ENCODE peak calls at places on chromosome 22, in ten cellular contexts. L is OCI-LY7, K is thoracic aorta, S is cardiac muscle cell, X is AG04449, C is left lung, P is mammary epithelial cell, G is transverse colon, B is mucosa of descending colon, A is IMR-90. W is an unnamed sample.

GRCh38 chr22:49404576-49405199 is 423.0 kb downstream of the BRD1 start:
- DNase-seq in L (no peak), K (no peak), S (peak), X (no peak), C (no peak), P (no peak), G (no peak), B (peak), A (no peak), W (no peak)

GRCh38 chr22:50530280-50530856 is 556 bp upstream of the TYMP start:
- DNase-seq in L (peak), K (no peak), S (no peak), X (no peak), C (peak), P (no peak), G (peak), B (peak), A (peak), W (peak)

GRCh38 chr22:44452531-44453420 is 45.3 kb downstream of the RTL6 start:
- DNase-seq in L (no peak), K (no peak), S (no peak), X (no peak), C (no peak), P (no peak), G (no peak), B (no peak), A (no peak), W (no peak)

GRCh38 chr22:40791241-40791640 is 27.9 kb downstream of the SLC25A17 start:
- DNase-seq in L (no peak), K (no peak), S (no peak), X (no peak), C (no peak), P (no peak), G (no peak), B (no peak), A (no peak), W (peak)

GRCh38 chr22:34622602-34623001 is 443.4 kb upstream of the ISX start:
- DNase-seq in L (no peak), K (no peak), S (no peak), X (no peak), C (no peak), P (no peak), G (no peak), B (no peak), A (no peak), W (no peak)

GRCh38 chr22:45242778-45243191 is 2.1 kb upstream of the KIAA0930 start:
- DNase-seq in L (no peak), K (no peak), S (no peak), X (no peak), C (no peak), P (no peak), G (peak), B (peak), A (no peak), W (no peak)

GRCh38 chr22:49208768-49209252 is 618.9 kb downstream of the BRD1 start:
- DNase-seq in L (peak), K (no peak), S (peak), X (no peak), C (peak), P (no peak), G (no peak), B (no peak), A (no peak), W (no peak)

GRCh38 chr22:50641696-50642607 is 14.0 kb upstream of the ARSA start:
- DNase-seq in L (peak), K (no peak), S (peak), X (no peak), C (no peak), P (no peak), G (no peak), B (no peak), A (peak), W (peak)

GRCh38 chr22:27718186-27719032 is 83.1 kb downstream of the MN1 start:
- DNase-seq in L (no peak), K (peak), S (peak), X (peak), C (peak), P (peak), G (peak), B (peak), A (peak), W (peak)

GRCh38 chr22:50734343-50734771 is 3.6 kb upstream of the ACR start:
- DNase-seq in L (no peak), K (no peak), S (no peak), X (no peak), C (no peak), P (no peak), G (no peak), B (peak), A (no peak), W (no peak)

GRCh38 chr22:42967933-42968332 is 47.0 kb downstream of the PACSIN2 start:
- DNase-seq in L (no peak), K (no peak), S (no peak), X (no peak), C (peak), P (no peak), G (peak), B (peak), A (no peak), W (no peak)

GRCh38 chr22:24417901-24418641 is 9.3 kb upstream of the ADORA2A start:
- DNase-seq in L (no peak), K (no peak), S (no peak), X (no peak), C (peak), P (no peak), G (no peak), B (peak), A (peak), W (no peak)
- H3K4me3 ChIP-seq in L (no peak), K (no peak), S (no peak), X (no peak), C (no peak), P (no peak), G (no peak), B (no peak), A (no peak), W (no peak)

GRCh38 chr22:23384451-23384850 is 195.6 kb downstream of the IGLL1 start:
- DNase-seq in L (no peak), K (no peak), S (no peak), X (no peak), C (peak), P (no peak), G (no peak), B (no peak), A (no peak), W (no peak)
- TF ChIP-seq CTCF in L (no peak), K (no peak), S (no peak), X (no peak), C (no peak), P (no peak), G (no peak), B (no peak), A (no peak), W (no peak)

GRCh38 chr22:31288496-31289235 is 3.6 kb downstream of the PIK3IP1 start:
- DNase-seq in L (peak), K (no peak), S (peak), X (no peak), C (no peak), P (no peak), G (no peak), B (peak), A (no peak), W (peak)

GRCh38 chr22:31287818-31288495 is 4.3 kb downstream of the PIK3IP1 start:
- DNase-seq in L (peak), K (no peak), S (no peak), X (no peak), C (no peak), P (no peak), G (no peak), B (peak), A (no peak), W (no peak)

GRCh38 chr22:31291403-31291715 is 929 bp downstream of the PIK3IP1 start:
- DNase-seq in L (no peak), K (no peak), S (no peak), X (no peak), C (no peak), P (no peak), G (no peak), B (no peak), A (no peak), W (peak)

GRCh38 chr22:31290494-31291402 is 1.5 kb downstream of the PIK3IP1 start:
- DNase-seq in L (peak), K (peak), S (peak), X (no peak), C (peak), P (peak), G (peak), B (peak), A (peak), W (peak)

GRCh38 chr22:31289335-31289734 is 3.0 kb downstream of the PIK3IP1 start:
- DNase-seq in L (peak), K (no peak), S (no peak), X (no peak), C (no peak), P (no peak), G (peak), B (peak), A (no peak), W (no peak)
- H3K4me3 ChIP-seq in L (peak), K (peak), S (no peak), X (no peak), C (no peak), P (no peak), G (peak), B (no peak), A (no peak), W (no peak)

GRCh38 chr22:18035740-18036139 is 11.4 kb upstream of the MICAL3 start:
- DNase-seq in L (no peak), K (no peak), S (peak), X (no peak), C (no peak), P (peak), G (peak), B (peak), A (peak), W (peak)

GRCh38 chr22:18031670-18032454 is 7.5 kb upstream of the MICAL3 start:
- DNase-seq in L (no peak), K (no peak), S (no peak), X (peak), C (no peak), P (peak), G (no peak), B (no peak), A (peak), W (peak)

GRCh38 chr22:18033204-18033998 is 9.0 kb upstream of the MICAL3 start:
- DNase-seq in L (no peak), K (no peak), S (no peak), X (no peak), C (no peak), P (no peak), G (no peak), B (no peak), A (peak), W (peak)

GRCh38 chr22:18032455-18033101 is 8.2 kb upstream of the MICAL3 start:
- DNase-seq in L (no peak), K (no peak), S (no peak), X (no peak), C (no peak), P (peak), G (no peak), B (no peak), A (peak), W (no peak)

GRCh38 chr22:18034076-18034475 is 9.7 kb upstream of the MICAL3 start:
- DNase-seq in L (no peak), K (no peak), S (no peak), X (no peak), C (no peak), P (no peak), G (no peak), B (no peak), A (no peak), W (no peak)
- TF ChIP-seq CTCF in L (no peak), K (no peak), S (no peak), X (no peak), C (no peak), P (no peak), G (no peak), B (no peak), A (no peak), W (no peak)

GRCh38 chr22:23877566-23877965 is 16.6 kb upstream of the MIF start:
- DNase-seq in L (no peak), K (no peak), S (no peak), X (no peak), C (no peak), P (no peak), G (no peak), B (no peak), A (no peak), W (no peak)

GRCh38 chr22:23875801-23876200 is 18.1 kb downstream of the SLC2A11 start:
- DNase-seq in L (no peak), K (no peak), S (no peak), X (no peak), C (no peak), P (no peak), G (no peak), B (no peak), A (no peak), W (no peak)

GRCh38 chr22:23882370-23882769 is 11.8 kb upstream of the MIF start:
- DNase-seq in L (no peak), K (no peak), S (no peak), X (no peak), C (no peak), P (no peak), G (no peak), B (no peak), A (no peak), W (no peak)

GRCh38 chr22:23874871-23875270 is 17.2 kb downstream of the SLC2A11 start:
- DNase-seq in L (no peak), K (no peak), S (no peak), X (no peak), C (no peak), P (no peak), G (no peak), B (no peak), A (no peak), W (no peak)

DNA sequence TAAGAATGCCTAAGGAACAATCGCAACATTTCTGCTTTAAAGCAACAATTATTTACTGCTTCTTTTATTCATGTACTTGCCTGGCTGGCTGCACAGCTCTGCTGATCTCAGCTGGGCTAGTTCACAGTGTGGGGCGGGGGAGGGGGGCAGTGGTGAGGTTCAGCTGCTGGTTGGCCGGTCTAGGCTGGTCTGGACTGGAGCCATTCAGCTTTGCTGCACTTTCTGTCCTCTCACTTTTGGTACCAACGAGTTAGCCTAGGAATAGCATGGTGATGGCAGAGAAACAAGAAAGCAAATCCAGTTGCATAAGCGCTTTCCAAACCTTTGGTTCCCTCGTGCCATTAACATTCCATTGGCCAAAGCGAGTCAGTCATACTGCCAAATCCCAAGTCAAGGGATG is 16.0 kb upstream of the MIF start:
- DNase-seq in L (no peak), K (no peak), S (no peak), X (no peak), C (no peak), P (no peak), G (no peak), B (no peak), A (no peak), W (no peak)
- H3K4me3 ChIP-seq in L (no peak), K (no peak), S (no peak), X (no peak), C (no peak), P (no peak), G (no peak), B (no peak), A (no peak), W (no peak)

DNA sequence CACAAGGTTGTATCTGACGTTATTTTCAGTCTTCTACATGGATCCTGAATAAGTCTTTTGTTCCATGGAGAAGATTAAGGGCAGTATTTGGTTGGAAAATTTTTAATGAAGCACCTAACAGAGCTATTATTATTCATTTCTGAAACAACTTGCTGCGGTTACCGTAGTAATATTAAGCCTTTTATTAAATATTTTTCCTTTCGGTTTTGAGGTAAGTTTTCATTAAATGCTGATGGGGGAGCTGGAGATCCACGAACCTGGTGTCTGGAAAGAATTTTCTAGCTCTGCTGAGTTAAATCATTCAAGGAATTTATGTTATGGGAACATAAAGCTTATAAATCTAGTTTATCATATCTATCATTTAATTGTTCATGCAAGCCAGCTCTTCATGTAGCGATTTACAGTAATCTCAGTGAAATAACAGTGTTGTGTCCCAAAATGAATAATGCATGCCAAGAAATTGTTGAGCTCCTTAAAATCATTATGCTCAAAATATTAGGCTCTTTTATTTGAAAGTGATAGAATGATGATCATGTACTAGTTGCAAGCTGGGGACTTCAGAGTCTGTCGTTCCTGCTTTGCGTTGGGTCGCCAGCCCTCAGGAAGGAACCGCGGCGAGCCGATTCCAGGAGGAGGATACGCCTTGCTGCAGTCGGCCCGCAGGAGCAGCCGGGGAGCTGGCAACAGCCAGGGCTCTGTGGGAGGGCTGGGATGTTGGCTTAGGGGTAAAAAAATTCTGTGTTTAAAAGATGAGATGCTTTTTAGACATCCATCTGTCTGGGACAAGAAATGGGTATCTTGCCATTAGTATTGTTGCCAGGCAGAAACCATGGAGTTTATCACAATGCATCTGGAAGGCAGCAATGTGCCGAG is 83.1 kb downstream of the TBC1D22A start:
- DNase-seq in L (no peak), K (no peak), S (no peak), X (no peak), C (no peak), P (no peak), G (no peak), B (no peak), A (peak), W (peak)
- TF ChIP-seq CTCF in L (peak), K (no peak), S (peak), X (peak), C (no peak), P (peak), G (no peak), B (no peak), A (peak), W (peak)

DNA sequence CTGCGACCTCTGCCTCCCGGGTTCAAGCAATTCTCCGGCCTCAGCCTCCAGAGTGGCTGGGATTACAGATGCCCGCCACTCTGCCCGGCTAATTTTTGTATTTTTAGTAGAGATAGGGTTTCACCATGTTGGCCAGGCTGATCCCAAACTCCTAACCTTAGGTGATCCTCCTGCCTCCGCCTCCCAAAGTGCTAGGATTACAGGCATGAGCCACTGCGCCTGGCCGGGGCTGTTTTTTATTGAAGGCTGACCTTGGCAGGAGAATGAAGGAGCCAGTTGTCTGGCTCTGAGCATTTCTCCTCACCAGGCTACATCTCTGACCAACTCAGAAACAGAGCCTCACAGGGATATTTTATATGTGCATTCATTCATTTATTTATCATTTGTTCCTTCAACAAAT is 2.3 kb downstream of the KIAA1671 start:
- DNase-seq in L (no peak), K (no peak), S (no peak), X (no peak), C (no peak), P (no peak), G (no peak), B (no peak), A (no peak), W (no peak)
- H3K4me3 ChIP-seq in L (no peak), K (no peak), S (no peak), X (no peak), C (no peak), P (no peak), G (peak), B (no peak), A (no peak), W (no peak)

GRCh38 chr22:39383841-39384625 is 15.5 kb upstream of the TAB1 start:
- DNase-seq in L (no peak), K (no peak), S (no peak), X (no peak), C (no peak), P (no peak), G (no peak), B (no peak), A (peak), W (no peak)

GRCh38 chr22:39382410-39382809 is 17.2 kb upstream of the TAB1 start:
- DNase-seq in L (no peak), K (no peak), S (no peak), X (no peak), C (no peak), P (no peak), G (no peak), B (no peak), A (no peak), W (no peak)

GRCh38 chr22:39388261-39389011 is 11.1 kb upstream of the TAB1 start:
- DNase-seq in L (no peak), K (peak), S (peak), X (no peak), C (peak), P (peak), G (peak), B (peak), A (peak), W (peak)

GRCh38 chr22:39381930-39382329 is 17.6 kb upstream of the TAB1 start:
- DNase-seq in L (no peak), K (no peak), S (no peak), X (no peak), C (no peak), P (no peak), G (no peak), B (no peak), A (no peak), W (no peak)

GRCh38 chr22:39384750-39385480 is 14.7 kb upstream of the TAB1 start:
- DNase-seq in L (peak), K (no peak), S (peak), X (no peak), C (no peak), P (no peak), G (no peak), B (no peak), A (peak), W (peak)
- TF ChIP-seq CTCF in L (peak), K (no peak), S (peak), X (peak), C (no peak), P (peak), G (no peak), B (no peak), A (peak), W (peak)

DNA sequence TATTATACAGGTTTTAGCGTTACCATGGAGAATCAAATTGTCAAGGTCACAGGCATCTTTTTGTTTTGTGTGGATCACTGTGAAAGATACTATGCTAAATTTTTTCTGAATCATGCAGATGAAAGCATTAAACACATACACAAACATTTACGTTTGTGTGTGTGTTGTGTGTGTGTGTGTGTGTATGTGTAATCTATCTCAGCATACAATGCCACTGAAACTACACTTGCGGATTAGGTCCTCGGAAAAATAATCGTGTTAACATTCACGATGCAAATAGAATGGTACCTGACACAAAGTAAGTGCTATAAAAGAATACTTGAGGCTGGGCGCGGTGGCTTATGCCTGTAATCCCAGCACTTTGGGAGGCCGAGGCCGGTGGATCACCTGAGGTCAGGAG is 41.9 kb upstream of the TOP3B start:
- DNase-seq in L (no peak), K (no peak), S (no peak), X (no peak), C (no peak), P (no peak), G (no peak), B (no peak), A (no peak), W (no peak)
- H3K4me3 ChIP-seq in L (no peak), K (no peak), S (no peak), X (no peak), C (no peak), P (no peak), G (no peak), B (no peak), A (no peak), W (no peak)

GRCh38 chr22:19146215-19146968 is 1.9 kb upstream of the ESS2 start:
- DNase-seq in L (no peak), K (no peak), S (no peak), X (no peak), C (no peak), P (no peak), G (no peak), B (no peak), A (no peak), W (no peak)
- TF ChIP-seq CTCF in L (peak), K (no peak), S (no peak), X (no peak), C (no peak), P (no peak), G (no peak), B (no peak), A (no peak), W (no peak)

W was measured in choroid plexus epithelial cell.